ENCODE peak calls at places on chromosomes 13 and 19, in four cellular contexts. One of them, this sample, is unnamed.

GRCh38 chr13:30715357-30715756 is 20.0 kb upstream of the ALOX5AP start:
- DNase-seq in HS-27A: no peak
- DNase-seq in neural progenitor cell: no peak
- DNase-seq in breast epithelium: no peak
- DNase-seq in this sample: no peak

GRCh38 chr13:49690990-49691886 is at the start of gene EBPL:
- DNase-seq in HS-27A: peak; percentile 43
- DNase-seq in neural progenitor cell: peak; percentile 93
- DNase-seq in breast epithelium: peak; percentile 92
- DNase-seq in this sample: peak; percentile 96

GRCh38 chr19:50486823-50487515 is 10.3 kb upstream of the GARIN5A start:
- DNase-seq in HS-27A: no peak
- DNase-seq in neural progenitor cell: peak; percentile 68
- DNase-seq in breast epithelium: no peak
- DNase-seq in this sample: no peak

GRCh38 chr19:34793562-34793961 is 20.5 kb upstream of the ZNF599 start:
- DNase-seq in HS-27A: no peak
- DNase-seq in neural progenitor cell: no peak
- DNase-seq in breast epithelium: no peak
- DNase-seq in this sample: no peak

GRCh38 chr13:50220938-50221337 is 205.7 kb downstream of the KCNRG start:
- DNase-seq in HS-27A: no peak
- DNase-seq in neural progenitor cell: no peak
- DNase-seq in breast epithelium: no peak
- DNase-seq in this sample: no peak

GRCh38 chr13:106796280-106797047 is 228.5 kb upstream of the ARGLU1 start:
- DNase-seq in HS-27A: no peak
- DNase-seq in neural progenitor cell: peak; percentile 83
- DNase-seq in breast epithelium: no peak
- DNase-seq in this sample: peak; percentile 11

GRCh38 chr13:113650275-113650674 is 7.7 kb downstream of the ATP4B start:
- DNase-seq in HS-27A: no peak
- DNase-seq in neural progenitor cell: no peak
- DNase-seq in breast epithelium: peak; percentile 14
- DNase-seq in this sample: no peak

GRCh38 chr19:33740811-33741396 is 55.8 kb upstream of the KCTD15 start:
- DNase-seq in HS-27A: peak; percentile 20
- DNase-seq in neural progenitor cell: peak; percentile 90
- DNase-seq in breast epithelium: no peak
- DNase-seq in this sample: no peak

GRCh38 chr13:113205428-113205931 is 3.0 kb downstream of the PCID2 start:
- DNase-seq in HS-27A: no peak
- DNase-seq in neural progenitor cell: no peak
- DNase-seq in breast epithelium: no peak
- DNase-seq in this sample: no peak

GRCh38 chr19:48529156-48529555 is 17.5 kb upstream of the LMTK3 start:
- DNase-seq in HS-27A: no peak
- DNase-seq in neural progenitor cell: no peak
- DNase-seq in breast epithelium: no peak
- DNase-seq in this sample: no peak

GRCh38 chr19:42290523-42291436 is 11.2 kb upstream of the PRR19 start:
- DNase-seq in HS-27A: no peak
- DNase-seq in neural progenitor cell: peak; percentile 43
- DNase-seq in breast epithelium: no peak
- DNase-seq in this sample: no peak

GRCh38 chr19:48090281-48090802 is 20.3 kb downstream of the PLA2G4C start:
- DNase-seq in HS-27A: no peak
- DNase-seq in neural progenitor cell: no peak
- DNase-seq in breast epithelium: peak; percentile 34
- DNase-seq in this sample: no peak

GRCh38 chr13:98507060-98507797 is 69.7 kb downstream of the STK24 start:
- DNase-seq in HS-27A: no peak
- DNase-seq in neural progenitor cell: peak; percentile 79
- DNase-seq in breast epithelium: peak; percentile 74
- DNase-seq in this sample: no peak

GRCh38 chr19:12792048-12792852 is 964 bp downstream of the JUNB start:
- DNase-seq in HS-27A: no peak
- DNase-seq in neural progenitor cell: peak; percentile 76
- DNase-seq in breast epithelium: peak; percentile 79
- DNase-seq in this sample: peak; percentile 69

GRCh38 chr13:47455581-47455980 is 545.5 kb downstream of the SUCLA2 start:
- DNase-seq in HS-27A: no peak
- DNase-seq in neural progenitor cell: no peak
- DNase-seq in breast epithelium: no peak
- DNase-seq in this sample: no peak

This sample was measured in GM13977.